ENCODE peak calls at places on chromosomes 7 and 10, in four cellular contexts. M is AG04449, P is SJSA1, Q is NCI-H2171. S is an unnamed sample.
A peak's percentile ranks its signal among the peaks of the same experiment; 100 is the strongest.

GRCh38 chr10:24944512-24945255 is 7.7 kb downstream of the PRTFDC1 start:
- DNase-seq in M (no peak), P (no peak), Q (no peak), S (peak; percentile 60)

GRCh38 chr7:95798401-95798930 is 26.1 kb downstream of the DYNC1I1 start:
- DNase-seq in M (no peak), P (no peak), Q (no peak), S (peak; percentile 82)

GRCh38 chr7:131108212-131108980 is 219.3 kb upstream of the MKLN1 start:
- DNase-seq in M (no peak), P (no peak), Q (no peak), S (peak; percentile 57)

GRCh38 chr10:126409821-126410220 is 21.5 kb upstream of the ADAM12 start:
- DNase-seq in M (no peak), P (no peak), Q (no peak), S (no peak)

GRCh38 chr10:132641401-132641800 is 103.8 kb downstream of the INPP5A start:
- DNase-seq in M (no peak), P (no peak), Q (no peak), S (no peak)

GRCh38 chr10:19480296-19480695 is 335.9 kb upstream of the PLXDC2 start:
- DNase-seq in M (no peak), P (no peak), Q (no peak), S (no peak)

GRCh38 chr10:99872367-99873162 is 90.1 kb downstream of the ABCC2 start:
- DNase-seq in M (no peak), P (no peak), Q (no peak), S (no peak)

GRCh38 chr10:79053481-79054202 is 15.1 kb upstream of the ZMIZ1 start:
- DNase-seq in M (no peak), P (no peak), Q (no peak), S (no peak)

GRCh38 chr10:100025528-100026070 is 15.9 kb upstream of the DNMBP start:
- DNase-seq in M (no peak), P (no peak), Q (peak; percentile 39), S (peak; percentile 13)

GRCh38 chr10:100888957-100889356 is 23.8 kb upstream of the SLF2 start:
- DNase-seq in M (no peak), P (no peak), Q (no peak), S (peak; percentile 51)

GRCh38 chr7:96591159-96591899 is 118.3 kb downstream of the SEM1 start:
- DNase-seq in M (no peak), P (no peak), Q (no peak), S (no peak)

GRCh38 chr10:20088302-20088701 is 272.1 kb downstream of the PLXDC2 start:
- DNase-seq in M (no peak), P (no peak), Q (no peak), S (no peak)

S was measured in lung microvascular endothelial cell.